ENCODE peak calls at places on chromosomes 4 and X, in five cellular contexts. One of them, this sample, is unnamed. For H4K20me1, the result is how much of the 10 kb centered on the place peaks cover.

GRCh38 chrX:103431316-103431715 is 55.0 kb downstream of the BEX3 start:
- DNase-seq in neural progenitor cell: no peak
- DNase-seq in endothelial cell of umbilical vein: peak
- DNase-seq in Karpas-422: no peak
- DNase-seq in mammary epithelial cell: peak
- DNase-seq in this sample: no peak

GRCh38 chrX:103941201-103941975 is 21.0 kb upstream of the TMSB15B start:
- DNase-seq in neural progenitor cell: peak
- DNase-seq in endothelial cell of umbilical vein: peak
- DNase-seq in Karpas-422: peak
- DNase-seq in mammary epithelial cell: peak
- DNase-seq in this sample: peak

GRCh38 chr4:89434364-89434988 is 126.9 kb upstream of the GPRIN3 start:
- DNase-seq in neural progenitor cell: peak
- DNase-seq in endothelial cell of umbilical vein: peak
- DNase-seq in mammary epithelial cell: peak
- DNase-seq in Karpas-422: peak
- DNase-seq in this sample: peak

GRCh38 chr4:118740869-118741268 is 55.7 kb downstream of the METTL14 start:
- DNase-seq in neural progenitor cell: peak
- DNase-seq in mammary epithelial cell: no peak
- DNase-seq in Karpas-422: peak
- DNase-seq in endothelial cell of umbilical vein: no peak
- DNase-seq in this sample: peak

GRCh38 chrX:129744881-129745321 is 6.1 kb downstream of the XPNPEP2 start:
- DNase-seq in mammary epithelial cell: no peak
- DNase-seq in endothelial cell of umbilical vein: no peak
- DNase-seq in Karpas-422: no peak
- DNase-seq in neural progenitor cell: no peak
- DNase-seq in this sample: no peak

GRCh38 chr4:152534541-152535231 is 1.2 kb downstream of the FBXW7 start:
- DNase-seq in Karpas-422: peak
- DNase-seq in neural progenitor cell: peak
- DNase-seq in mammary epithelial cell: peak
- DNase-seq in endothelial cell of umbilical vein: peak
- DNase-seq in this sample: peak

GRCh38 chr4:68569466-68570121 is 6.5 kb downstream of the UGT2B17 start:
- DNase-seq in endothelial cell of umbilical vein: no peak
- DNase-seq in mammary epithelial cell: no peak
- DNase-seq in neural progenitor cell: no peak
- DNase-seq in Karpas-422: no peak
- DNase-seq in this sample: no peak

GRCh38 chrX:100748133-100748532 is 16.2 kb upstream of the SYTL4 start:
- DNase-seq in neural progenitor cell: no peak
- DNase-seq in endothelial cell of umbilical vein: peak
- DNase-seq in mammary epithelial cell: peak
- DNase-seq in Karpas-422: no peak
- DNase-seq in this sample: no peak

GRCh38 chrX:70338290-70338689 is 48.4 kb downstream of the KIF4A start:
- DNase-seq in Karpas-422: no peak
- DNase-seq in mammary epithelial cell: no peak
- DNase-seq in endothelial cell of umbilical vein: no peak
- DNase-seq in neural progenitor cell: no peak
- DNase-seq in this sample: no peak

GRCh38 chrX:121761845-121762244 is 714.4 kb downstream of the GLUD2 start:
- DNase-seq in Karpas-422: no peak
- DNase-seq in endothelial cell of umbilical vein: no peak
- DNase-seq in neural progenitor cell: no peak
- DNase-seq in mammary epithelial cell: peak
- DNase-seq in this sample: no peak

GRCh38 chr4:151014521-151015457 is at the start of gene LRBA:
- DNase-seq in Karpas-422: peak
- DNase-seq in neural progenitor cell: peak
- DNase-seq in mammary epithelial cell: peak
- DNase-seq in endothelial cell of umbilical vein: peak
- DNase-seq in this sample: peak

GRCh38 chr4:119810001-119810400 is 181.4 kb upstream of the PDE5A start:
- DNase-seq in neural progenitor cell: no peak
- DNase-seq in endothelial cell of umbilical vein: no peak
- DNase-seq in mammary epithelial cell: no peak
- DNase-seq in Karpas-422: no peak
- DNase-seq in this sample: no peak
- H4K20me1 ChIP-seq in neural progenitor cell: under half
- H4K20me1 ChIP-seq in endothelial cell of umbilical vein: under half
- H4K20me1 ChIP-seq in mammary epithelial cell: under half
- H4K20me1 ChIP-seq in Karpas-422: under half
- H4K20me1 ChIP-seq in this sample: under half

GRCh38 chrX:105553118-105553517 is 269.2 kb upstream of the NRK start:
- DNase-seq in Karpas-422: no peak
- DNase-seq in mammary epithelial cell: peak
- DNase-seq in neural progenitor cell: no peak
- DNase-seq in endothelial cell of umbilical vein: no peak
- DNase-seq in this sample: no peak
- H4K20me1 ChIP-seq in Karpas-422: under half
- H4K20me1 ChIP-seq in mammary epithelial cell: under half
- H4K20me1 ChIP-seq in neural progenitor cell: under half
- H4K20me1 ChIP-seq in endothelial cell of umbilical vein: under half
- H4K20me1 ChIP-seq in this sample: under half

GRCh38 chr4:39706829-39707511 is 9.0 kb downstream of the UBE2K start:
- DNase-seq in neural progenitor cell: no peak
- DNase-seq in endothelial cell of umbilical vein: no peak
- DNase-seq in Karpas-422: no peak
- DNase-seq in mammary epithelial cell: no peak
- DNase-seq in this sample: no peak
- H4K20me1 ChIP-seq in neural progenitor cell: half or more
- H4K20me1 ChIP-seq in endothelial cell of umbilical vein: under half
- H4K20me1 ChIP-seq in Karpas-422: under half
- H4K20me1 ChIP-seq in mammary epithelial cell: under half
- H4K20me1 ChIP-seq in this sample: half or more

GRCh38 chr4:48727666-48728459 is 52.2 kb downstream of the FRYL start:
- DNase-seq in mammary epithelial cell: no peak
- DNase-seq in endothelial cell of umbilical vein: no peak
- DNase-seq in Karpas-422: no peak
- DNase-seq in neural progenitor cell: no peak
- DNase-seq in this sample: no peak
- H4K20me1 ChIP-seq in mammary epithelial cell: under half
- H4K20me1 ChIP-seq in endothelial cell of umbilical vein: under half
- H4K20me1 ChIP-seq in Karpas-422: under half
- H4K20me1 ChIP-seq in neural progenitor cell: under half
- H4K20me1 ChIP-seq in this sample: under half

GRCh38 chr4:38684271-38684670 is 20.3 kb downstream of the KLF3 start:
- DNase-seq in endothelial cell of umbilical vein: no peak
- DNase-seq in mammary epithelial cell: no peak
- DNase-seq in neural progenitor cell: no peak
- DNase-seq in Karpas-422: no peak
- DNase-seq in this sample: no peak

GRCh38 chr4:38687571-38688011 is 23.6 kb downstream of the KLF3 start:
- DNase-seq in mammary epithelial cell: no peak
- DNase-seq in Karpas-422: no peak
- DNase-seq in endothelial cell of umbilical vein: peak
- DNase-seq in neural progenitor cell: no peak
- DNase-seq in this sample: no peak

GRCh38 chr4:38686682-38687081 is 22.7 kb downstream of the KLF3 start:
- DNase-seq in Karpas-422: no peak
- DNase-seq in endothelial cell of umbilical vein: no peak
- DNase-seq in mammary epithelial cell: no peak
- DNase-seq in neural progenitor cell: no peak
- DNase-seq in this sample: peak

GRCh38 chr4:38683265-38683664 is 19.3 kb downstream of the KLF3 start:
- DNase-seq in endothelial cell of umbilical vein: no peak
- DNase-seq in Karpas-422: no peak
- DNase-seq in neural progenitor cell: no peak
- DNase-seq in mammary epithelial cell: no peak
- DNase-seq in this sample: no peak

GRCh38 chr4:38684951-38685350 is 21.0 kb downstream of the KLF3 start:
- DNase-seq in endothelial cell of umbilical vein: no peak
- DNase-seq in neural progenitor cell: no peak
- DNase-seq in mammary epithelial cell: no peak
- DNase-seq in Karpas-422: no peak
- DNase-seq in this sample: peak
- H4K20me1 ChIP-seq in endothelial cell of umbilical vein: under half
- H4K20me1 ChIP-seq in neural progenitor cell: half or more
- H4K20me1 ChIP-seq in mammary epithelial cell: under half
- H4K20me1 ChIP-seq in Karpas-422: under half
- H4K20me1 ChIP-seq in this sample: half or more

GRCh38 chrX:9647475-9647874 is 118.2 kb downstream of the GPR143 start:
- DNase-seq in endothelial cell of umbilical vein: no peak
- DNase-seq in mammary epithelial cell: no peak
- DNase-seq in Karpas-422: no peak
- DNase-seq in neural progenitor cell: no peak
- DNase-seq in this sample: no peak

GRCh38 chrX:9643807-9644206 is 121.8 kb downstream of the GPR143 start:
- DNase-seq in endothelial cell of umbilical vein: no peak
- DNase-seq in Karpas-422: no peak
- DNase-seq in neural progenitor cell: no peak
- DNase-seq in mammary epithelial cell: no peak
- DNase-seq in this sample: no peak

GRCh38 chrX:9642270-9642995 is 123.2 kb downstream of the GPR143 start:
- DNase-seq in mammary epithelial cell: no peak
- DNase-seq in Karpas-422: no peak
- DNase-seq in endothelial cell of umbilical vein: no peak
- DNase-seq in neural progenitor cell: no peak
- DNase-seq in this sample: no peak

GRCh38 chrX:9646471-9647038 is 119.1 kb downstream of the GPR143 start:
- DNase-seq in endothelial cell of umbilical vein: peak
- DNase-seq in Karpas-422: no peak
- DNase-seq in neural progenitor cell: no peak
- DNase-seq in mammary epithelial cell: no peak
- DNase-seq in this sample: no peak

DNA sequence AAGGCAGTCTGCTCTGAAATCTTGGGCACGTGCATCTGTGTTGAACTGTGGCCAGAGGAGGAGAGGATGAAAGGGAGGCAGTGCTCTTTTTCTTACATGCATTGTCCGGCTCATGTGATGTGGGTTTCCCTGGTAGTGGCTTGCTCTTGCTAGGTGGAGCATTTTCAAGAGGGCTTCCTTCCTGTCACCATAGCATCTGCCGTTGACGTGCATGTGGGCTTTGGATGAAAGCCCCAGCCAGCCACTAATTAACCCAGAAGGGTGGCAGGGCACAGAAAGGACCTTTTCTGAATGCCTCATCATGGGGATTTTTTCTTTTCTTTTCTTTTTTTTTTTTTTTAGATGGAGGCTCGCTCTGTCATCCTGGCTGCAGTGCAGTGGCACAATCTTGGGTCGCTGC is 121.3 kb downstream of the GPR143 start:
- DNase-seq in endothelial cell of umbilical vein: no peak
- DNase-seq in Karpas-422: no peak
- DNase-seq in neural progenitor cell: no peak
- DNase-seq in mammary epithelial cell: no peak
- DNase-seq in this sample: no peak
- H4K20me1 ChIP-seq in endothelial cell of umbilical vein: under half
- H4K20me1 ChIP-seq in Karpas-422: under half
- H4K20me1 ChIP-seq in neural progenitor cell: under half
- H4K20me1 ChIP-seq in mammary epithelial cell: under half
- H4K20me1 ChIP-seq in this sample: under half

GRCh38 chrX:136764206-136764605 is 16.5 kb downstream of the ARHGEF6 start:
- DNase-seq in endothelial cell of umbilical vein: no peak
- DNase-seq in neural progenitor cell: no peak
- DNase-seq in mammary epithelial cell: no peak
- DNase-seq in Karpas-422: no peak
- DNase-seq in this sample: no peak

GRCh38 chrX:136766785-136767103 is 14.0 kb downstream of the ARHGEF6 start:
- DNase-seq in neural progenitor cell: peak
- DNase-seq in mammary epithelial cell: no peak
- DNase-seq in Karpas-422: no peak
- DNase-seq in endothelial cell of umbilical vein: no peak
- DNase-seq in this sample: no peak

GRCh38 chrX:136765957-136766356 is 14.8 kb downstream of the ARHGEF6 start:
- DNase-seq in endothelial cell of umbilical vein: no peak
- DNase-seq in Karpas-422: no peak
- DNase-seq in mammary epithelial cell: no peak
- DNase-seq in neural progenitor cell: no peak
- DNase-seq in this sample: no peak

GRCh38 chrX:136768469-136769084 is 12.2 kb downstream of the ARHGEF6 start:
- DNase-seq in Karpas-422: no peak
- DNase-seq in mammary epithelial cell: peak
- DNase-seq in neural progenitor cell: no peak
- DNase-seq in endothelial cell of umbilical vein: no peak
- DNase-seq in this sample: peak

DNA sequence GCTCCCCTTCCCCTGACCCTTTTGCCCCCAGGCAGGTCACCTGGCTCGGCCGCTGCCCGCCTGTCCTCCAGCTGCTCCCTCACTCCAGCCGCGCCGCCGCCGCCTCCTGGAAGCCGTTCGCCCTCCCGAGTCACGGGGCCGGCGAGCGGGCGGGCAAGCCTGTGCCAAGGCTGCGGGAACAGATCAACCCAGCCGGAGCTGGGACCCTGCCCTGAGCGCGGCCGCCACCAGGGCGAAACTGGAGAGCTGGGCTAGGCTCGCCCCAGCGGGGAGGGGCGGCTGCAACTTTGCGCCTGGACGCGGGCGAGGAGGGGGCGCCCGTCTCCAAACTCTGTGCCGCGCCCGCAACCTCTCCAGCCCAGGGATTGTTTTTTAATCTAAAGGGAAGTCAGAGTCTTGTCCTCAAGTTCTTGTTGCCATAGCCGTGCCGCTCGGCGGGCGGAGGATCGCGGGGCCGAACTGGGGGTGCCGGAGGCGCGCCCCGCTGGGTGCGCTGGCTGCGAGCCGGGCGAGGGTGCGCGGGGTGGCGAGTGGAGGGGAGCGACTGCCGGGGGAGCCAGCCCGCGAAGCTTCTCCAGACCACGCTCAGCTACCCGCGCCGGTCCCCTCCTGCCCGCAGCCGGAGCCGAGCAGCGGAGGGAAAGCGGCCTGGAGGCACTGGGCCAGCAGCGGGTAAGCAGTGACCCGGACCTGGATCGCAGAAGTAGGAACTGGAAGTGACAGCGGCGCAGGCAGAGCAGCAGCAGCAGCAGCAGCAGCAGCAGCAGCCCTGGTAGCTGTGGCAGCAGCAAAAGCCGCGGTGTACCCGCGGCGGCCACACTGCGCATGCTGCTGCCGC is 13.4 kb downstream of the ARHGEF6 start:
- DNase-seq in mammary epithelial cell: peak
- DNase-seq in Karpas-422: peak
- DNase-seq in neural progenitor cell: peak
- DNase-seq in endothelial cell of umbilical vein: peak
- DNase-seq in this sample: peak
- H4K20me1 ChIP-seq in mammary epithelial cell: under half
- H4K20me1 ChIP-seq in Karpas-422: under half
- H4K20me1 ChIP-seq in neural progenitor cell: under half
- H4K20me1 ChIP-seq in endothelial cell of umbilical vein: under half
- H4K20me1 ChIP-seq in this sample: under half

DNA sequence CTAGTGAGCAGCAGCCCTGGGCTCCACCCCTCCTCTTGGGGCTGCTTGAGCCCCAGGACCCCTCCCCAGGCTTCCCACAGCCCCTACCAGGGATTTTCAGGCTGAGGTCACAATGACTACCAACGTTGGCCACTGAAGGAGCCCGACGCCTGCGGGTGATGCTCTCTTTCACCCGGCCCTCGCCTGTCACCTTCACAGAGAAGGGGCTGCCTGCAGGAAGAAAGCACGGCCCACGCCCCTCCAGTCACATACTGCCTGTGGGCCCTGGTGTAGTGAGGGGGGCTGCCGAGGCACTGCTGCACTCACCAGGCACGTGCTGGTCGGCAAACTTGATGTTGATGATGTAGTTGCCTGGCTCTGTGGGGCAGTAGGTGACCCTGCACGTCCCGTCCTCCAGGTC is 22.0 kb downstream of the FLNA start:
- DNase-seq in Karpas-422: no peak
- DNase-seq in mammary epithelial cell: no peak
- DNase-seq in neural progenitor cell: no peak
- DNase-seq in endothelial cell of umbilical vein: no peak
- DNase-seq in this sample: no peak
- H4K20me1 ChIP-seq in Karpas-422: under half
- H4K20me1 ChIP-seq in mammary epithelial cell: under half
- H4K20me1 ChIP-seq in neural progenitor cell: half or more
- H4K20me1 ChIP-seq in endothelial cell of umbilical vein: under half
- H4K20me1 ChIP-seq in this sample: half or more

This sample was measured in SK-N-SH.